ENCODE peak calls at places on chromosome 20, in four cellular contexts. V is tibial artery, N is HCT116, W is body of pancreas. U is an unnamed sample.

GRCh38 chr20:61436674-61437279 is 184.7 kb downstream of the CDH4 start:
- DNase-seq in V (no peak), N (no peak), W (no peak), U (no peak)

GRCh38 chr20:45467861-45468260 is 1.7 kb upstream of the WFDC2 start:
- DNase-seq in V (no peak), N (no peak), W (no peak), U (no peak)

GRCh38 chr20:57567471-57568079 is 6.7 kb downstream of the PCK1 start:
- DNase-seq in V (no peak), N (no peak), W (no peak), U (no peak)

GRCh38 chr20:35582741-35583404 is 32.8 kb upstream of the SPAG4 start:
- DNase-seq in V (no peak), N (no peak), W (no peak), U (no peak)

GRCh38 chr20:45268531-45268930 is 14.2 kb upstream of the SLPI start:
- DNase-seq in V (no peak), N (no peak), W (no peak), U (no peak)

GRCh38 chr20:38961530-38962043 is 557 bp upstream of the DHX35 start:
- DNase-seq in V (no peak), N (no peak), W (no peak), U (no peak)

GRCh38 chr20:7094438-7094997 is 327.0 kb downstream of the BMP2 start:
- DNase-seq in V (no peak), N (peak; percentile 4), W (peak; percentile 7), U (no peak)

GRCh38 chr20:23228912-23229311 is 121.7 kb upstream of the NXT1 start:
- DNase-seq in V (no peak), N (no peak), W (no peak), U (no peak)

GRCh38 chr20:5835234-5835845 is 85.1 kb downstream of the SHLD1 start:
- DNase-seq in V (no peak), N (no peak), W (peak; percentile 71), U (no peak)

GRCh38 chr20:52171025-52171424 is 20.6 kb downstream of the ZFP64 start:
- DNase-seq in V (no peak), N (no peak), W (no peak), U (no peak)

GRCh38 chr20:14622796-14623195 is 285.4 kb upstream of the FLRT3 start:
- DNase-seq in V (no peak), N (peak; percentile 15), W (no peak), U (no peak)

GRCh38 chr20:49508435-49509199 is 26.1 kb upstream of the KCNB1 start:
- DNase-seq in V (no peak), N (peak; percentile 28), W (peak; percentile 12), U (no peak)

GRCh38 chr20:32344835-32345506 is 13.2 kb upstream of the ASXL1 start:
- DNase-seq in V (no peak), N (no peak), W (no peak), U (no peak)

GRCh38 chr20:1802385-1803215 is 92.6 kb upstream of the SIRPA start:
- DNase-seq in V (peak; percentile 64), N (no peak), W (peak; percentile 59), U (no peak)
- TF ChIP-seq CTCF in V (peak; percentile 75), N (peak; percentile 53), W (peak; percentile 54), U (peak; percentile 82)

DNA sequence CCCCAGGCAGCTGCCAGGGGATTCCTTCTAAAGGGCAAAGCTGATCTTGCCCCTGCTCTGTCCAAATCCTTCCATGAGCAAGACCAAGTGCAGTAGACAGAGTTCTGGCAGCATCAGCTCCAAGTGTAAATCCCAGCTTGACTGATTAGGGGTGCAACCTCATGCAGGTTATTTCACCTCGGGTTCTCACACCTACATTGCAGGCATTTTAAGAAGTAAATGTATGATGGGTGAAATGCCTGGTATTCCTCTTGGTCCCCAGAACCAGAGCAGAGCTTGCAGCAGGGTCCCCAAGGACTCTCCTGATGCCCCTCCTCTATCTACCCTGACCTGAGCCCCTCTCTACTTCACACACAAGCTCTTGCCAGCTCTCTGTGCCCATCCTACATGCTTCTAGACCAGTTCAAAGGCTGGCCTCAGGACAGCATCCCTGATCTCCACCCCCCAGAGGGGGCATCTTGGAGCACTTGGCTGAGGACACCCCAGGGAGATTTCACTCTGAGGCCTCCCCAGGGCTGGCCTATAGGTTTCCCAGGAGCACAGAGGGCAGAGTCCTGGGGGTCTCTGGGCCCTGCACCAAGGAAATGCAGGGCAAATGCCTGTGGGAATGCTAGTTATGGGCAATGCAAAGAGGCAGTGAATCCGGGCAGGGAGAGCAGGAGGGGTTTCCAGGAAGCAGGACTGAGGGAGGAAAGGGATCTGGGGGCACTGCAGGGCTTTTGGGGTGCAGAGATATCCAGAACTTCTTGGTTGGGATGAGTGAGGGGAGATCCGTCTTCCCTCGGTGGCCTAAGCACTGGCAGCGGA is 1.0 kb downstream of the LZTS3 start:
- DNase-seq in V (peak; percentile 18), N (no peak), W (no peak), U (no peak)
- H3K4me3 ChIP-seq in V (peak overlapping the region; percentile 70), N (peak overlapping the region; percentile 89), W (no peak overlapping the region), U (peak overlapping the region; percentile 95)

GRCh38 chr20:1754749-1755148 is 97.2 kb upstream of the SIRPG start:
- DNase-seq in V (no peak), N (no peak), W (no peak), U (no peak)

GRCh38 chr20:1754306-1754705 is 96.7 kb upstream of the SIRPG start:
- DNase-seq in V (no peak), N (no peak), W (no peak), U (no peak)

GRCh38 chr20:1752045-1752444 is 94.5 kb upstream of the SIRPG start:
- DNase-seq in V (no peak), N (no peak), W (no peak), U (no peak)

GRCh38 chr20:1748777-1749176 is 91.2 kb upstream of the SIRPG start:
- DNase-seq in V (no peak), N (no peak), W (no peak), U (no peak)
- H3K36me3 ChIP-seq in V (no peaks in the 10 kb centered on the region), N (no peaks in the 10 kb centered on the region), W (no peaks in the 10 kb centered on the region), U (no peaks in the 10 kb centered on the region)

GRCh38 chr20:62901891-62902290 is 24.4 kb downstream of the DIDO1 start:
- DNase-seq in V (no peak), N (no peak), W (no peak), U (no peak)

GRCh38 chr20:62899633-62900051 is 26.7 kb downstream of the DIDO1 start:
- DNase-seq in V (no peak), N (no peak), W (no peak), U (no peak)

GRCh38 chr20:62900052-62900691 is 26.1 kb downstream of the DIDO1 start:
- DNase-seq in V (peak; percentile 71), N (peak; percentile 23), W (peak; percentile 75), U (no peak)

GRCh38 chr20:62898970-62899632 is 27.2 kb downstream of the DIDO1 start:
- DNase-seq in V (no peak), N (no peak), W (no peak), U (no peak)

GRCh38 chr20:62900692-62901584 is 25.4 kb downstream of the DIDO1 start:
- DNase-seq in V (no peak), N (no peak), W (peak; percentile 62), U (no peak)
- TF ChIP-seq CTCF in V (no peak), N (peak; percentile 32), W (peak; percentile 0), U (peak; percentile 16)

U was measured in BJ.